ENCODE peak calls at places on chromosomes 6 and 20, in ten cellular contexts. One of them, this sample, is unnamed.
A peak's percentile ranks its signal among the peaks of the same experiment; 100 is the strongest.

GRCh38 chr20:57250607-57251343 is 15.7 kb downstream of the BMP7 start:
- DNase-seq in AG04450: no peak
- DNase-seq in NCI-H226: no peak
- DNase-seq in BJ: no peak
- DNase-seq in psoas muscle: no peak
- DNase-seq in endothelial cell: no peak
- DNase-seq in activated T-cell treated with anti-CD3 and anti-CD28 coated beads for 48 hours: no peak
- DNase-seq in effector memory CD4-positive, alpha-beta T cell: no peak
- DNase-seq in effector memory CD8-positive, alpha-beta T cell: no peak
- DNase-seq in germinal center: peak; percentile 40
- DNase-seq in this sample: no peak

GRCh38 chr6:90107721-90108364 is 188.8 kb downstream of the BACH2 start:
- DNase-seq in AG04450: no peak
- DNase-seq in NCI-H226: no peak
- DNase-seq in BJ: no peak
- DNase-seq in psoas muscle: no peak
- DNase-seq in endothelial cell: no peak
- DNase-seq in activated T-cell treated with anti-CD3 and anti-CD28 coated beads for 48 hours: no peak
- DNase-seq in effector memory CD4-positive, alpha-beta T cell: no peak
- DNase-seq in effector memory CD8-positive, alpha-beta T cell: no peak
- DNase-seq in germinal center: peak; percentile 28
- DNase-seq in this sample: no peak

GRCh38 chr20:48236485-48237055 is 451.3 kb upstream of the SULF2 start:
- DNase-seq in AG04450: no peak
- DNase-seq in NCI-H226: no peak
- DNase-seq in BJ: no peak
- DNase-seq in psoas muscle: no peak
- DNase-seq in endothelial cell: no peak
- DNase-seq in activated T-cell treated with anti-CD3 and anti-CD28 coated beads for 48 hours: no peak
- DNase-seq in effector memory CD4-positive, alpha-beta T cell: no peak
- DNase-seq in effector memory CD8-positive, alpha-beta T cell: no peak
- DNase-seq in germinal center: no peak
- DNase-seq in this sample: peak; percentile 60

GRCh38 chr6:139943391-139943790 is 568.9 kb upstream of the CITED2 start:
- DNase-seq in AG04450: peak; percentile 48
- DNase-seq in NCI-H226: peak; percentile 86
- DNase-seq in BJ: peak; percentile 91
- DNase-seq in psoas muscle: no peak
- DNase-seq in endothelial cell: no peak
- DNase-seq in activated T-cell treated with anti-CD3 and anti-CD28 coated beads for 48 hours: no peak
- DNase-seq in effector memory CD4-positive, alpha-beta T cell: no peak
- DNase-seq in effector memory CD8-positive, alpha-beta T cell: no peak
- DNase-seq in germinal center: no peak
- DNase-seq in this sample: no peak

GRCh38 chr6:168774381-168774780 is 333.4 kb downstream of the SMOC2 start:
- DNase-seq in AG04450: no peak
- DNase-seq in NCI-H226: peak; percentile 72
- DNase-seq in BJ: no peak
- DNase-seq in psoas muscle: no peak
- DNase-seq in endothelial cell: no peak
- DNase-seq in activated T-cell treated with anti-CD3 and anti-CD28 coated beads for 48 hours: no peak
- DNase-seq in effector memory CD4-positive, alpha-beta T cell: no peak
- DNase-seq in effector memory CD8-positive, alpha-beta T cell: no peak
- DNase-seq in germinal center: no peak
- DNase-seq in this sample: no peak

GRCh38 chr6:8180327-8181161 is 78.2 kb upstream of the EEF1E1 start:
- DNase-seq in AG04450: peak; percentile 55
- DNase-seq in NCI-H226: peak; percentile 92
- DNase-seq in BJ: peak; percentile 77
- DNase-seq in psoas muscle: no peak
- DNase-seq in endothelial cell: no peak
- DNase-seq in activated T-cell treated with anti-CD3 and anti-CD28 coated beads for 48 hours: no peak
- DNase-seq in effector memory CD4-positive, alpha-beta T cell: no peak
- DNase-seq in effector memory CD8-positive, alpha-beta T cell: no peak
- DNase-seq in germinal center: no peak
- DNase-seq in this sample: no peak

GRCh38 chr6:126064994-126065401 is 78.7 kb downstream of the TRMT11 start:
- DNase-seq in AG04450: no peak
- DNase-seq in NCI-H226: no peak
- DNase-seq in BJ: no peak
- DNase-seq in psoas muscle: no peak
- DNase-seq in endothelial cell: no peak
- DNase-seq in activated T-cell treated with anti-CD3 and anti-CD28 coated beads for 48 hours: no peak
- DNase-seq in effector memory CD4-positive, alpha-beta T cell: no peak
- DNase-seq in effector memory CD8-positive, alpha-beta T cell: no peak
- DNase-seq in germinal center: no peak
- DNase-seq in this sample: no peak

GRCh38 chr6:108576724-108577123 is 16.0 kb downstream of the FOXO3 start:
- DNase-seq in AG04450: no peak
- DNase-seq in NCI-H226: no peak
- DNase-seq in BJ: no peak
- DNase-seq in psoas muscle: no peak
- DNase-seq in endothelial cell: no peak
- DNase-seq in activated T-cell treated with anti-CD3 and anti-CD28 coated beads for 48 hours: no peak
- DNase-seq in effector memory CD4-positive, alpha-beta T cell: no peak
- DNase-seq in effector memory CD8-positive, alpha-beta T cell: no peak
- DNase-seq in germinal center: no peak
- DNase-seq in this sample: no peak

GRCh38 chr6:81683928-81684327 is 68.6 kb downstream of the TENT5A start:
- DNase-seq in AG04450: no peak
- DNase-seq in NCI-H226: no peak
- DNase-seq in BJ: no peak
- DNase-seq in psoas muscle: no peak
- DNase-seq in endothelial cell: no peak
- DNase-seq in activated T-cell treated with anti-CD3 and anti-CD28 coated beads for 48 hours: no peak
- DNase-seq in effector memory CD4-positive, alpha-beta T cell: no peak
- DNase-seq in effector memory CD8-positive, alpha-beta T cell: no peak
- DNase-seq in germinal center: no peak
- DNase-seq in this sample: no peak

GRCh38 chr6:36427781-36428345 is 14.8 kb downstream of the PXT1 start:
- DNase-seq in AG04450: no peak
- DNase-seq in NCI-H226: peak; percentile 91
- DNase-seq in BJ: no peak
- DNase-seq in psoas muscle: no peak
- DNase-seq in endothelial cell: no peak
- DNase-seq in activated T-cell treated with anti-CD3 and anti-CD28 coated beads for 48 hours: no peak
- DNase-seq in effector memory CD4-positive, alpha-beta T cell: no peak
- DNase-seq in effector memory CD8-positive, alpha-beta T cell: no peak
- DNase-seq in germinal center: no peak
- DNase-seq in this sample: no peak

GRCh38 chr20:44021186-44021585 is 106.5 kb downstream of the TOX2 start:
- DNase-seq in AG04450: no peak
- DNase-seq in NCI-H226: no peak
- DNase-seq in BJ: no peak
- DNase-seq in psoas muscle: no peak
- DNase-seq in endothelial cell: no peak
- DNase-seq in activated T-cell treated with anti-CD3 and anti-CD28 coated beads for 48 hours: no peak
- DNase-seq in effector memory CD4-positive, alpha-beta T cell: no peak
- DNase-seq in effector memory CD8-positive, alpha-beta T cell: no peak
- DNase-seq in germinal center: no peak
- DNase-seq in this sample: no peak

GRCh38 chr6:39823187-39823815 is 31.1 kb downstream of the DAAM2 start:
- DNase-seq in AG04450: no peak
- DNase-seq in NCI-H226: no peak
- DNase-seq in BJ: no peak
- DNase-seq in psoas muscle: peak; percentile 65
- DNase-seq in endothelial cell: no peak
- DNase-seq in activated T-cell treated with anti-CD3 and anti-CD28 coated beads for 48 hours: no peak
- DNase-seq in effector memory CD4-positive, alpha-beta T cell: no peak
- DNase-seq in effector memory CD8-positive, alpha-beta T cell: no peak
- DNase-seq in germinal center: no peak
- DNase-seq in this sample: peak; percentile 90

GRCh38 chr20:37293301-37293943 is 4.0 kb downstream of the MANBAL start:
- DNase-seq in AG04450: no peak
- DNase-seq in NCI-H226: no peak
- DNase-seq in BJ: no peak
- DNase-seq in psoas muscle: no peak
- DNase-seq in endothelial cell: no peak
- DNase-seq in activated T-cell treated with anti-CD3 and anti-CD28 coated beads for 48 hours: no peak
- DNase-seq in effector memory CD4-positive, alpha-beta T cell: no peak
- DNase-seq in effector memory CD8-positive, alpha-beta T cell: no peak
- DNase-seq in germinal center: no peak
- DNase-seq in this sample: no peak

GRCh38 chr6:107999341-107999740 is 41.3 kb upstream of the SEC63 start:
- DNase-seq in AG04450: no peak
- DNase-seq in NCI-H226: no peak
- DNase-seq in BJ: no peak
- DNase-seq in psoas muscle: no peak
- DNase-seq in endothelial cell: no peak
- DNase-seq in activated T-cell treated with anti-CD3 and anti-CD28 coated beads for 48 hours: no peak
- DNase-seq in effector memory CD4-positive, alpha-beta T cell: no peak
- DNase-seq in effector memory CD8-positive, alpha-beta T cell: no peak
- DNase-seq in germinal center: no peak
- DNase-seq in this sample: no peak

GRCh38 chr6:137352859-137353258 is 133.7 kb upstream of the IFNGR1 start:
- DNase-seq in AG04450: no peak
- DNase-seq in NCI-H226: no peak
- DNase-seq in BJ: no peak
- DNase-seq in psoas muscle: no peak
- DNase-seq in endothelial cell: no peak
- DNase-seq in activated T-cell treated with anti-CD3 and anti-CD28 coated beads for 48 hours: no peak
- DNase-seq in effector memory CD4-positive, alpha-beta T cell: no peak
- DNase-seq in effector memory CD8-positive, alpha-beta T cell: no peak
- DNase-seq in germinal center: no peak
- DNase-seq in this sample: no peak

GRCh38 chr6:132228894-132229293 is 172.4 kb downstream of the MOXD1 start:
- DNase-seq in AG04450: no peak
- DNase-seq in NCI-H226: peak; percentile 25
- DNase-seq in BJ: peak; percentile 73
- DNase-seq in psoas muscle: no peak
- DNase-seq in endothelial cell: no peak
- DNase-seq in activated T-cell treated with anti-CD3 and anti-CD28 coated beads for 48 hours: no peak
- DNase-seq in effector memory CD4-positive, alpha-beta T cell: no peak
- DNase-seq in effector memory CD8-positive, alpha-beta T cell: no peak
- DNase-seq in germinal center: no peak
- DNase-seq in this sample: no peak

GRCh38 chr6:25777031-25777430 is 22.5 kb downstream of the SLC17A4 start:
- DNase-seq in AG04450: no peak
- DNase-seq in NCI-H226: no peak
- DNase-seq in BJ: no peak
- DNase-seq in psoas muscle: no peak
- DNase-seq in endothelial cell: no peak
- DNase-seq in activated T-cell treated with anti-CD3 and anti-CD28 coated beads for 48 hours: no peak
- DNase-seq in effector memory CD4-positive, alpha-beta T cell: no peak
- DNase-seq in effector memory CD8-positive, alpha-beta T cell: no peak
- DNase-seq in germinal center: no peak
- DNase-seq in this sample: no peak

GRCh38 chr20:57892471-57892870 is 182.7 kb upstream of the PMEPA1 start:
- DNase-seq in AG04450: no peak
- DNase-seq in NCI-H226: no peak
- DNase-seq in BJ: no peak
- DNase-seq in psoas muscle: no peak
- DNase-seq in endothelial cell: no peak
- DNase-seq in activated T-cell treated with anti-CD3 and anti-CD28 coated beads for 48 hours: no peak
- DNase-seq in effector memory CD4-positive, alpha-beta T cell: no peak
- DNase-seq in effector memory CD8-positive, alpha-beta T cell: no peak
- DNase-seq in germinal center: no peak
- DNase-seq in this sample: peak; percentile 29

GRCh38 chr6:133130863-133131262 is 110.3 kb upstream of the EYA4 start:
- DNase-seq in AG04450: peak; percentile 8
- DNase-seq in NCI-H226: peak; percentile 93
- DNase-seq in BJ: peak; percentile 9
- DNase-seq in psoas muscle: peak; percentile 63
- DNase-seq in endothelial cell: no peak
- DNase-seq in activated T-cell treated with anti-CD3 and anti-CD28 coated beads for 48 hours: no peak
- DNase-seq in effector memory CD4-positive, alpha-beta T cell: no peak
- DNase-seq in effector memory CD8-positive, alpha-beta T cell: no peak
- DNase-seq in germinal center: no peak
- DNase-seq in this sample: no peak

GRCh38 chr6:83354747-83355146 is 76.1 kb downstream of the ME1 start:
- DNase-seq in AG04450: no peak
- DNase-seq in NCI-H226: no peak
- DNase-seq in BJ: no peak
- DNase-seq in psoas muscle: no peak
- DNase-seq in endothelial cell: no peak
- DNase-seq in activated T-cell treated with anti-CD3 and anti-CD28 coated beads for 48 hours: no peak
- DNase-seq in effector memory CD4-positive, alpha-beta T cell: no peak
- DNase-seq in effector memory CD8-positive, alpha-beta T cell: no peak
- DNase-seq in germinal center: no peak
- DNase-seq in this sample: no peak

GRCh38 chr20:53857723-53858236 is 212.6 kb downstream of the BCAS1 start:
- DNase-seq in AG04450: no peak
- DNase-seq in NCI-H226: no peak
- DNase-seq in BJ: no peak
- DNase-seq in psoas muscle: no peak
- DNase-seq in endothelial cell: no peak
- DNase-seq in activated T-cell treated with anti-CD3 and anti-CD28 coated beads for 48 hours: no peak
- DNase-seq in effector memory CD4-positive, alpha-beta T cell: no peak
- DNase-seq in effector memory CD8-positive, alpha-beta T cell: no peak
- DNase-seq in germinal center: no peak
- DNase-seq in this sample: no peak

GRCh38 chr6:27091661-27092315 is 155.7 kb upstream of the PRSS16 start:
- DNase-seq in AG04450: peak; percentile 80
- DNase-seq in NCI-H226: peak; percentile 92
- DNase-seq in BJ: peak; percentile 51
- DNase-seq in psoas muscle: no peak
- DNase-seq in endothelial cell: peak; percentile 46
- DNase-seq in activated T-cell treated with anti-CD3 and anti-CD28 coated beads for 48 hours: peak; percentile 47
- DNase-seq in effector memory CD4-positive, alpha-beta T cell: no peak
- DNase-seq in effector memory CD8-positive, alpha-beta T cell: no peak
- DNase-seq in germinal center: peak; percentile 8
- DNase-seq in this sample: no peak

GRCh38 chr6:134240664-134241431 is 77.1 kb downstream of the SGK1 start:
- DNase-seq in AG04450: no peak
- DNase-seq in NCI-H226: no peak
- DNase-seq in BJ: no peak
- DNase-seq in psoas muscle: peak; percentile 46
- DNase-seq in endothelial cell: no peak
- DNase-seq in activated T-cell treated with anti-CD3 and anti-CD28 coated beads for 48 hours: peak; percentile 35
- DNase-seq in effector memory CD4-positive, alpha-beta T cell: peak; percentile 76
- DNase-seq in effector memory CD8-positive, alpha-beta T cell: peak; percentile 71
- DNase-seq in germinal center: peak; percentile 33
- DNase-seq in this sample: peak; percentile 80

GRCh38 chr6:15365273-15365687 is 119.4 kb downstream of the JARID2 start:
- DNase-seq in AG04450: no peak
- DNase-seq in NCI-H226: no peak
- DNase-seq in BJ: peak; percentile 77
- DNase-seq in psoas muscle: peak; percentile 80
- DNase-seq in endothelial cell: no peak
- DNase-seq in activated T-cell treated with anti-CD3 and anti-CD28 coated beads for 48 hours: no peak
- DNase-seq in effector memory CD4-positive, alpha-beta T cell: peak; percentile 6
- DNase-seq in effector memory CD8-positive, alpha-beta T cell: no peak
- DNase-seq in germinal center: peak; percentile 9
- DNase-seq in this sample: peak; percentile 90

GRCh38 chr6:117540670-117541069 is 58.2 kb downstream of the DCBLD1 start:
- DNase-seq in AG04450: no peak
- DNase-seq in NCI-H226: peak; percentile 88
- DNase-seq in BJ: no peak
- DNase-seq in psoas muscle: no peak
- DNase-seq in endothelial cell: no peak
- DNase-seq in activated T-cell treated with anti-CD3 and anti-CD28 coated beads for 48 hours: no peak
- DNase-seq in effector memory CD4-positive, alpha-beta T cell: no peak
- DNase-seq in effector memory CD8-positive, alpha-beta T cell: no peak
- DNase-seq in germinal center: no peak
- DNase-seq in this sample: no peak

GRCh38 chr6:146950351-146950835 is 253.8 kb upstream of the STXBP5 start:
- DNase-seq in AG04450: no peak
- DNase-seq in NCI-H226: peak; percentile 35
- DNase-seq in BJ: no peak
- DNase-seq in psoas muscle: no peak
- DNase-seq in endothelial cell: peak; percentile 11
- DNase-seq in activated T-cell treated with anti-CD3 and anti-CD28 coated beads for 48 hours: no peak
- DNase-seq in effector memory CD4-positive, alpha-beta T cell: no peak
- DNase-seq in effector memory CD8-positive, alpha-beta T cell: no peak
- DNase-seq in germinal center: no peak
- DNase-seq in this sample: no peak

GRCh38 chr6:47483516-47483852 is 5.9 kb downstream of the CD2AP start:
- DNase-seq in AG04450: no peak
- DNase-seq in NCI-H226: no peak
- DNase-seq in BJ: no peak
- DNase-seq in psoas muscle: no peak
- DNase-seq in endothelial cell: no peak
- DNase-seq in activated T-cell treated with anti-CD3 and anti-CD28 coated beads for 48 hours: no peak
- DNase-seq in effector memory CD4-positive, alpha-beta T cell: no peak
- DNase-seq in effector memory CD8-positive, alpha-beta T cell: no peak
- DNase-seq in germinal center: no peak
- DNase-seq in this sample: no peak

GRCh38 chr20:52410182-52410647 is 218.6 kb upstream of the ZFP64 start:
- DNase-seq in AG04450: no peak
- DNase-seq in NCI-H226: peak; percentile 90
- DNase-seq in BJ: peak; percentile 62
- DNase-seq in psoas muscle: no peak
- DNase-seq in endothelial cell: no peak
- DNase-seq in activated T-cell treated with anti-CD3 and anti-CD28 coated beads for 48 hours: peak; percentile 13
- DNase-seq in effector memory CD4-positive, alpha-beta T cell: peak; percentile 50
- DNase-seq in effector memory CD8-positive, alpha-beta T cell: peak; percentile 52
- DNase-seq in germinal center: no peak
- DNase-seq in this sample: no peak

This sample was measured in sigmoid colon.